ENCODE peak calls at places on chromosomes 2 and 18, in nine cellular contexts. W, N, T, C, Q, D, P, I and B are unnamed samples.

GRCh38 chr2:149388120-149388816 is 57.9 kb downstream of the LYPD6 start:
- DNase-seq in T (no peak), W (no peak), Q (no peak), D (no peak), C (no peak), P (no peak), I (no peak), N (peak; percentile 8), B (no peak)

GRCh38 chr2:135532581-135532980 is 1.3 kb downstream of the R3HDM1 start:
- DNase-seq in W (no peak), I (no peak), N (peak; percentile 32), D (no peak), C (no peak), T (no peak), Q (no peak), P (no peak), B (no peak)

GRCh38 chr2:172216348-172216933 is 113.7 kb upstream of the DLX2 start:
- DNase-seq in P (no peak), W (no peak), Q (no peak), C (no peak), T (no peak), N (no peak), I (no peak), D (no peak), B (no peak)

GRCh38 chr18:52060612-52061259 is 279.3 kb upstream of the DCC start:
- DNase-seq in N (no peak), P (no peak), T (no peak), C (no peak), I (no peak), W (no peak), D (peak; percentile 18), Q (no peak), B (no peak)

GRCh38 chr18:1075310-1075709 is 170.6 kb downstream of the ADCYAP1 start:
- DNase-seq in D (no peak), P (no peak), C (no peak), Q (no peak), W (no peak), T (no peak), I (no peak), N (no peak), B (no peak)

GRCh38 chr2:66526171-66526570 is 91.2 kb downstream of the MEIS1 start:
- DNase-seq in I (no peak), W (no peak), P (no peak), Q (no peak), T (no peak), D (no peak), N (no peak), C (no peak), B (no peak)

GRCh38 chr2:121372756-121373353 is 87.9 kb upstream of the TFCP2L1 start:
- DNase-seq in T (no peak), W (no peak), P (no peak), I (no peak), D (no peak), C (no peak), Q (no peak), N (no peak), B (no peak)

GRCh38 chr18:72086421-72086820 is 457.7 kb downstream of the CBLN2 start:
- DNase-seq in I (no peak), T (no peak), D (peak; percentile 24), N (peak; percentile 5), C (no peak), P (no peak), W (no peak), Q (no peak), B (no peak)

GRCh38 chr2:146489386-146489785 is 1355.4 kb upstream of the ACVR2A start:
- DNase-seq in D (no peak), T (no peak), W (no peak), P (no peak), I (no peak), C (no peak), N (peak; percentile 9), Q (no peak), B (no peak)

GRCh38 chr2:182980115-182980514 is 58.1 kb downstream of the NCKAP1 start:
- DNase-seq in D (peak; percentile 36), C (no peak), I (peak; percentile 9), W (no peak), P (peak; percentile 5), Q (no peak), N (peak; percentile 50), T (no peak), B (peak; percentile 14)

GRCh38 chr2:98389248-98389605 is 43.0 kb downstream of the CNGA3 start:
- DNase-seq in W (no peak), C (no peak), P (no peak), I (no peak), T (no peak), N (no peak), D (no peak), Q (no peak), B (no peak)

GRCh38 chr2:8534729-8535397 is 147.0 kb upstream of the ID2 start:
- DNase-seq in P (no peak), N (peak; percentile 22), C (peak; percentile 24), D (peak; percentile 48), I (no peak), T (no peak), W (no peak), Q (peak; percentile 78), B (no peak)

GRCh38 chr2:132757676-132758075 is 87.7 kb upstream of the LYPD1 start:
- DNase-seq in P (no peak), N (no peak), W (no peak), C (no peak), D (no peak), Q (no peak), I (no peak), T (no peak), B (no peak)

GRCh38 chr18:50469380-50469781 is 90.5 kb upstream of the MAPK4 start:
- DNase-seq in C (peak; percentile 14), I (no peak), W (no peak), N (no peak), P (no peak), T (no peak), D (no peak), Q (peak; percentile 32), B (no peak)

GRCh38 chr2:190882327-190882766 is 1.7 kb downstream of the GLS start:
- DNase-seq in I (no peak), N (no peak), C (no peak), P (no peak), D (no peak), T (no peak), W (no peak), Q (no peak), B (no peak)

GRCh38 chr2:101038455-101039255 is 36.6 kb downstream of the RPL31 start:
- DNase-seq in W (no peak), D (peak; percentile 45), N (peak; percentile 11), Q (no peak), P (no peak), I (no peak), C (no peak), T (peak; percentile 61), B (peak; percentile 32)

GRCh38 chr2:195003926-195004325 is 653.1 kb upstream of the SLC39A10 start:
- DNase-seq in N (no peak), P (no peak), I (no peak), Q (no peak), W (no peak), C (no peak), D (no peak), T (no peak), B (no peak)

GRCh38 chr2:171244970-171245782 is 84.5 kb upstream of the TLK1 start:
- DNase-seq in N (peak; percentile 38), T (peak; percentile 32), D (no peak), I (no peak), W (no peak), C (no peak), Q (no peak), P (no peak), B (no peak)

GRCh38 chr2:105857076-105857740 is 112.5 kb downstream of the NCK2 start:
- DNase-seq in W (peak; percentile 34), N (no peak), Q (no peak), C (no peak), I (no peak), P (no peak), T (peak; percentile 50), D (no peak), B (no peak)

GRCh38 chr2:36079793-36080192 is 275.8 kb upstream of the CRIM1 start:
- DNase-seq in P (no peak), Q (no peak), T (no peak), I (no peak), W (no peak), D (no peak), N (no peak), C (no peak), B (no peak)

GRCh38 chr2:72141032-72141645 is 6.5 kb downstream of the CYP26B1 start:
- DNase-seq in C (no peak), I (no peak), Q (no peak), W (no peak), T (no peak), N (no peak), D (no peak), P (no peak), B (no peak)

GRCh38 chr2:25036221-25036559 is 5.7 kb upstream of the EFR3B start:
- DNase-seq in P (no peak), W (no peak), C (no peak), I (no peak), T (no peak), Q (no peak), D (no peak), N (no peak), B (no peak)

GRCh38 chr2:90069290-90069894 is 1377.9 kb downstream of the RPIA start:
- DNase-seq in C (no peak), N (peak; percentile 19), T (peak; percentile 6), I (peak; percentile 43), W (no peak), P (no peak), Q (no peak), D (peak; percentile 40), B (peak; percentile 0)

GRCh38 chr2:72893594-72894319 is 6.5 kb downstream of the SPR start:
- DNase-seq in Q (no peak), P (no peak), W (no peak), C (no peak), D (peak; percentile 68), I (no peak), N (peak; percentile 76), T (peak; percentile 75), B (no peak)

GRCh38 chr18:48360376-48361021 is 48.7 kb downstream of the ZBTB7C start:
- DNase-seq in Q (no peak), T (no peak), I (no peak), P (no peak), D (no peak), N (no peak), W (no peak), C (no peak), B (no peak)

GRCh38 chr2:151762694-151763093 is 28.4 kb upstream of the NEB start:
- DNase-seq in T (no peak), D (no peak), N (no peak), P (peak; percentile 40), W (no peak), C (no peak), Q (no peak), I (no peak), B (no peak)

GRCh38 chr2:222907790-222908431 is 47.1 kb downstream of the ACSL3 start:
- DNase-seq in P (peak; percentile 46), D (peak; percentile 67), C (no peak), I (no peak), T (no peak), W (no peak), Q (no peak), N (peak; percentile 76), B (no peak)

GRCh38 chr2:46303822-46304221 is 6.6 kb downstream of the EPAS1 start:
- DNase-seq in P (no peak), I (no peak), C (no peak), D (no peak), T (no peak), N (no peak), W (no peak), Q (no peak), B (no peak)

GRCh38 chr2:172672999-172673726 is 62.5 kb upstream of the RAPGEF4 start:
- DNase-seq in N (peak; percentile 67), T (no peak), Q (no peak), D (no peak), I (no peak), C (no peak), P (no peak), W (no peak), B (no peak)